ENCODE peak calls at places on chromosomes 3 and 15, in eight cellular contexts. X is choroid plexus epithelial cell, Z is astrocyte, K is brain microvascular endothelial cell, T is IMR-90, Y is SK-N-SH, H is osteoblast, W is transverse colon. G is an unnamed sample.

GRCh38 chr3:58009749-58010535 is 1.7 kb downstream of the FLNB start:
- DNase-seq in X (no peak), Z (no peak), K (no peak), T (no peak), Y (no peak), H (peak), W (peak), G (no peak)

GRCh38 chr3:81419196-81419595 is 342.2 kb downstream of the GBE1 start:
- DNase-seq in X (peak), Z (no peak), K (no peak), T (peak), Y (peak), H (peak), W (no peak), G (no peak)

GRCh38 chr3:60652829-60653228 is 598.4 kb downstream of the FHIT start:
- DNase-seq in X (no peak), Z (no peak), K (no peak), T (no peak), Y (no peak), H (no peak), W (no peak), G (peak)

GRCh38 chr15:77012868-77013267 is 17.9 kb downstream of the PSTPIP1 start:
- DNase-seq in X (no peak), Z (no peak), K (no peak), T (no peak), Y (no peak), H (peak), W (peak), G (peak)

GRCh38 chr3:58874795-58875194 is 175.0 kb downstream of the CFAP20DC start:
- DNase-seq in X (no peak), Z (peak), K (peak), T (peak), Y (no peak), H (no peak), W (no peak), G (peak)

GRCh38 chr3:27147215-27147614 is 222.0 kb downstream of the NEK10 start:
- DNase-seq in X (no peak), Z (no peak), K (no peak), T (peak), Y (no peak), H (no peak), W (no peak), G (no peak)

GRCh38 chr3:53863127-53863526 is 16.8 kb downstream of the IL17RB start:
- DNase-seq in X (no peak), Z (no peak), K (no peak), T (no peak), Y (no peak), H (no peak), W (no peak), G (no peak)

GRCh38 chr3:89571707-89572106 is 464.3 kb downstream of the EPHA3 start:
- DNase-seq in X (no peak), Z (no peak), K (no peak), T (no peak), Y (no peak), H (no peak), W (no peak), G (no peak)

GRCh38 chr15:90941038-90941437 is 6.0 kb downstream of the UNC45A start:
- DNase-seq in X (no peak), Z (no peak), K (no peak), T (no peak), Y (no peak), H (peak), W (no peak), G (no peak)

GRCh38 chr15:45091161-45091560 is 22.8 kb downstream of the DUOX2 start:
- DNase-seq in X (peak), Z (peak), K (peak), T (peak), Y (no peak), H (peak), W (no peak), G (no peak)

GRCh38 chr15:51281368-51281967 is 56.9 kb downstream of the CYP19A1 start:
- DNase-seq in X (peak), Z (no peak), K (peak), T (peak), Y (peak), H (peak), W (peak), G (peak)

GRCh38 chr3:57727096-57727495 is 29.0 kb upstream of the SLMAP start:
- DNase-seq in X (no peak), Z (no peak), K (peak), T (peak), Y (no peak), H (peak), W (no peak), G (no peak)

GRCh38 chr3:47884603-47885002 is 81.7 kb downstream of the DHX30 start:
- DNase-seq in X (no peak), Z (no peak), K (no peak), T (no peak), Y (no peak), H (no peak), W (no peak), G (peak)

GRCh38 chr3:195763843-195764825 is 43.4 kb downstream of the MUC20 start:
- DNase-seq in X (no peak), Z (no peak), K (no peak), T (no peak), Y (no peak), H (peak), W (no peak), G (no peak)

GRCh38 chr3:11384074-11384473 is 111.9 kb downstream of the ATG7 start:
- DNase-seq in X (peak), Z (no peak), K (no peak), T (no peak), Y (no peak), H (no peak), W (no peak), G (no peak)

GRCh38 chr3:157220211-157220610 is 60.3 kb upstream of the CCNL1 start:
- DNase-seq in X (no peak), Z (no peak), K (no peak), T (no peak), Y (no peak), H (no peak), W (no peak), G (no peak)

GRCh38 chr3:59772416-59773408 is 722.9 kb upstream of the CFAP20DC start:
- DNase-seq in X (no peak), Z (no peak), K (no peak), T (no peak), Y (no peak), H (no peak), W (peak), G (peak)

GRCh38 chr3:118833075-118833474 is 201.6 kb downstream of the IGSF11 start:
- DNase-seq in X (no peak), Z (no peak), K (no peak), T (no peak), Y (no peak), H (no peak), W (no peak), G (no peak)

GRCh38 chr3:71172951-71173350 is 410.6 kb downstream of the FOXP1 start:
- DNase-seq in X (peak), Z (peak), K (peak), T (peak), Y (no peak), H (no peak), W (no peak), G (no peak)

GRCh38 chr3:68728343-68728742 is 204.0 kb downstream of the TAFA4 start:
- DNase-seq in X (no peak), Z (no peak), K (no peak), T (no peak), Y (peak), H (no peak), W (no peak), G (no peak)

GRCh38 chr3:75781079-75781745 is 4.1 kb downstream of the ZNF717 start:
- DNase-seq in X (peak), Z (no peak), K (no peak), T (no peak), Y (no peak), H (no peak), W (no peak), G (peak)

GRCh38 chr3:194468086-194468485 is 18.7 kb downstream of the ATP13A3 start:
- DNase-seq in X (no peak), Z (peak), K (no peak), T (peak), Y (no peak), H (no peak), W (no peak), G (no peak)

GRCh38 chr15:74202461-74203401 is at the start of gene STRA6:
- DNase-seq in X (peak), Z (peak), K (no peak), T (no peak), Y (peak), H (peak), W (no peak), G (no peak)

GRCh38 chr3:120555661-120556509 is 40.3 kb upstream of the NDUFB4 start:
- DNase-seq in X (no peak), Z (no peak), K (no peak), T (no peak), Y (no peak), H (no peak), W (peak), G (no peak)
- TF ChIP-seq CTCF in X (no peak), Z (no peak), K (no peak), T (no peak), Y (no peak), H (no peak), W (no peak), G (no peak)

DNA sequence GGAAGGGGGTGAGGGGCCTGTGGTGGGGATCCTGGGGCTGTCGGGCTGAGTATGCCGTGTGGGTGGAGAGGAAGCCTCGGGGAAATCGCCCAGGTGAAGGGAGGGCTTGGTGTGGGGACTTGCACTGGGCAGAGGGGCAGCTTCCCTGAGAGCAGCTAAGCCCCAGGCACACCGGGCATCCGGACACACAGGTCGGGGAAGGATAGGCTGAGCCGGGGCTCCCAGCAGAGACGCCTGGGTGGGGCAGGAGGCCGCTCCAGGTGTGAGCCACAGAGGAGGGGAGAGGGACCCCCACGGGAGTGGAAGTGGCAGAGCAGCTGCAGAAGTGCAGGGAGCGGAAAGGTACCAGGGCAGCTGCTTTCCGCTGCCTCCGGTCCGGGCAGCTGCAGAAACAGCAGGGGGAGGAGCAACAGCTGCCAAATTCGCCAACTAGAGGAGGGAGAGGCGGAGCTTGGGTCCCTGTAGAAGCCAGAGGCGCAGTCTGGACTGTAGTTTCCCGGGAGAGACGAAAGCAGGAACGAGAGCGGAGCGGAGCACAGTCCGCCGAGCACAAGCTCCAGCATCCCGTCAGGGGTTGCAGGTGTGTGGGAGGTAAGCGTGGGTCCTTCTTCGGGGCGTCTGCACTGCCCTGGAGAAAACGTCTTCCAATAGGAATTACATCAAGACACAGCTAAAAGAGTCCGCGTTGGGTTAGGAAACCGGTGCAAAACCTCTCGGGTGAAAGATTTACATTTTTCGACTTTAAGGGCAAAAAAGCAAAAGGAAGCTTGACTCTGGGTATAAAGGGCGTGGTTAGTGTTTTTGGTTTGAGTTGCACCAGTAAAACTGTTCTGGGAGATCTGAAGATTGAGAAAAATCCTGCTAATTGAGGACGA is at the start of gene SERPINI1:
- DNase-seq in X (peak), Z (peak), K (peak), T (peak), Y (peak), H (peak), W (peak), G (peak)
- TF ChIP-seq CTCF in X (no peak), Z (no peak), K (no peak), T (no peak), Y (no peak), H (no peak), W (no peak), G (no peak)

GRCh38 chr3:171172070-171172469 is 145.6 kb upstream of the SLC2A2 start:
- DNase-seq in X (no peak), Z (no peak), K (no peak), T (no peak), Y (no peak), H (no peak), W (no peak), G (no peak)
- TF ChIP-seq CTCF in X (peak), Z (no peak), K (peak), T (no peak), Y (peak), H (peak), W (peak), G (peak)

GRCh38 chr15:62618432-62618831 is 424.1 kb upstream of the TPM1 start:
- DNase-seq in X (peak), Z (peak), K (peak), T (peak), Y (no peak), H (peak), W (no peak), G (no peak)
- TF ChIP-seq CTCF in X (peak), Z (peak), K (peak), T (peak), Y (peak), H (peak), W (no peak), G (no peak)

DNA sequence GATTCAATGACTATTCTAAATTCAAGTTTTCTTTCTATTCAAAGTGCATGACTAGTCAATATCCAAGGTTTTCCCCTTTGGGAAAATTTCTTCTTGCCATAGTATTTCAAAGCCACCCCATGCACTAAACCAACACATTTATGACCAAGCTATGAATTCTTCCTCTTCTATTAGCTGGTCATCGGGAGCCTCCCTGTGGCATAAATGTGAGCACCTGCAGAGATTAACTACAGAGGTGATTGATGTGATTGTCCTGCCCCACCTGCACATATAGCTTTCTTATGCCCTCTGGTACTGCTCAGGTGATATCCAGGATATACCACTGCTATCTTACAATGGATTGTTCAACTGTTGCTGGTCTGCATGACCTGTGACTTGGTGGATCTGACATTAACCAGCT is 694.9 kb downstream of the ZBBX start:
- DNase-seq in X (no peak), Z (no peak), K (no peak), T (no peak), Y (no peak), H (no peak), W (no peak), G (no peak)
- TF ChIP-seq CTCF in X (no peak), Z (no peak), K (no peak), T (no peak), Y (no peak), H (no peak), W (no peak), G (no peak)